ENCODE peak calls at places on chromosomes 13 and 19, in nine cellular contexts. E is fibroblast of lung, L is GM23338, Z is K562, H is astrocyte, M is PC-3, S is IMR-90, R is MM.1S, X is neural progenitor cell. O is an unnamed sample.

GRCh38 chr13:98206946-98207345 is 29.9 kb upstream of the RNF113B start:
- DNase-seq in X (no peak), H (peak), R (no peak), Z (no peak), L (no peak), S (peak), M (no peak), E (peak), O (no peak)

GRCh38 chr19:2338055-2338615 is 9.7 kb downstream of the SPPL2B start:
- DNase-seq in Z (no peak), M (no peak), L (no peak), H (no peak), S (no peak), R (no peak), E (no peak), X (no peak), O (no peak)

GRCh38 chr19:48806518-48806817 is 4.4 kb downstream of the BCAT2 start:
- DNase-seq in R (peak), L (peak), Z (peak), M (no peak), E (no peak), H (peak), X (peak), S (no peak), O (no peak)

GRCh38 chr19:2391118-2391725 is 31.2 kb downstream of the TMPRSS9 start:
- DNase-seq in R (peak), H (peak), S (peak), X (peak), Z (peak), E (peak), M (peak), L (peak), O (peak)

GRCh38 chr13:19781526-19781925 is 1.2 kb downstream of the PSPC1 start:
- DNase-seq in R (no peak), M (peak), L (no peak), H (no peak), S (no peak), E (no peak), Z (no peak), X (no peak), O (no peak)

GRCh38 chr19:43765109-43765876 is 10.5 kb upstream of the SMG9 start:
- DNase-seq in E (peak), L (no peak), H (peak), X (no peak), M (peak), Z (peak), S (peak), R (peak), O (peak)

GRCh38 chr19:10126213-10126639 is 6.5 kb upstream of the EIF3G start:
- DNase-seq in Z (no peak), S (no peak), M (no peak), H (no peak), L (no peak), X (no peak), R (no peak), E (no peak), O (no peak)

GRCh38 chr13:25353344-25353743 is 18.4 kb upstream of the ATP8A2 start:
- DNase-seq in M (no peak), S (no peak), Z (no peak), L (no peak), H (no peak), X (no peak), E (no peak), R (no peak), O (no peak)

GRCh38 chr13:87259479-87260083 is 411.6 kb upstream of the SLITRK5 start:
- DNase-seq in S (no peak), E (no peak), M (peak), R (no peak), Z (no peak), H (no peak), X (peak), L (peak), O (no peak)

GRCh38 chr13:89066868-89067466 is 1395.8 kb downstream of the SLITRK5 start:
- DNase-seq in S (peak), M (peak), R (peak), L (peak), E (peak), X (peak), H (peak), Z (no peak), O (peak)

GRCh38 chr13:95254341-95254740 is 46.9 kb downstream of the ABCC4 start:
- DNase-seq in M (peak), H (peak), L (no peak), Z (no peak), E (peak), S (peak), R (no peak), X (no peak), O (peak)

GRCh38 chr13:40115456-40115855 is 460.0 kb downstream of the COG6 start:
- DNase-seq in X (no peak), Z (no peak), M (no peak), H (no peak), E (no peak), S (no peak), R (no peak), L (no peak), O (no peak)

GRCh38 chr13:100139822-100140221 is 50.9 kb downstream of the PCCA start:
- DNase-seq in X (no peak), M (no peak), R (no peak), L (no peak), H (peak), E (peak), S (peak), Z (no peak), O (peak)

GRCh38 chr19:55488986-55489710 is 912 bp downstream of the SSC5D start:
- DNase-seq in X (no peak), M (no peak), H (no peak), Z (peak), L (no peak), R (no peak), E (peak), S (no peak), O (no peak)

GRCh38 chr13:102903659-102904407 is 58.0 kb downstream of the ERCC5 start:
- DNase-seq in R (no peak), H (no peak), L (peak), M (peak), Z (peak), E (no peak), X (peak), S (peak), O (peak)

GRCh38 chr13:21537105-21537504 is 66.9 kb downstream of the MICU2 start:
- DNase-seq in H (no peak), E (peak), X (no peak), L (no peak), S (peak), M (no peak), R (no peak), Z (no peak), O (no peak)

GRCh38 chr13:45063261-45063870 is 56.9 kb upstream of the GTF2F2 start:
- DNase-seq in M (no peak), H (peak), S (peak), E (peak), L (no peak), Z (no peak), R (no peak), X (no peak), O (peak)

GRCh38 chr13:46103037-46103436 is 1.8 kb downstream of the CPB2 start:
- DNase-seq in Z (no peak), L (no peak), M (no peak), E (no peak), S (no peak), R (no peak), H (no peak), X (no peak), O (no peak)

GRCh38 chr19:15154002-15154612 is 46.7 kb downstream of the NOTCH3 start:
- DNase-seq in Z (peak), S (peak), M (peak), E (peak), H (no peak), L (peak), X (peak), R (peak), O (peak)

GRCh38 chr19:16654151-16654550 is 5.8 kb downstream of the SMIM7 start:
- DNase-seq in H (no peak), S (no peak), E (no peak), Z (peak), R (no peak), X (no peak), L (peak), M (no peak), O (no peak)

GRCh38 chr13:73440296-73440895 is 381.6 kb downstream of the KLF5 start:
- DNase-seq in R (no peak), M (no peak), S (no peak), H (no peak), X (peak), E (no peak), L (peak), Z (no peak), O (peak)

GRCh38 chr19:4052993-4053422 is 13.7 kb downstream of the ZBTB7A start:
- DNase-seq in R (no peak), M (peak), Z (no peak), L (no peak), E (no peak), S (no peak), H (no peak), X (no peak), O (no peak)

GRCh38 chr19:7682175-7682855 is 1.7 kb downstream of the TRAPPC5 start:
- DNase-seq in X (no peak), M (no peak), L (peak), H (no peak), E (no peak), S (no peak), R (no peak), Z (no peak), O (no peak)

GRCh38 chr13:99265162-99265822 is 7.1 kb upstream of the GPR18 start:
- DNase-seq in M (no peak), X (no peak), Z (no peak), R (no peak), S (no peak), L (no peak), H (no peak), E (no peak), O (no peak)

GRCh38 chr19:43555185-43555770 is 20.0 kb downstream of the XRCC1 start:
- DNase-seq in X (peak), S (peak), E (peak), R (peak), M (peak), L (peak), Z (peak), H (peak), O (peak)

GRCh38 chr19:17784201-17785008 is 10.5 kb upstream of the B3GNT3 start:
- DNase-seq in R (peak), L (peak), H (no peak), M (peak), S (peak), X (peak), E (peak), Z (peak), O (peak)

GRCh38 chr19:36041831-36042230 is 9.2 kb upstream of the CLIP3 start:
- DNase-seq in E (peak), H (peak), M (peak), L (peak), R (no peak), X (peak), Z (no peak), S (peak), O (peak)

GRCh38 chr19:45097776-45098520 is 5.0 kb downstream of the PPP1R37 start:
- DNase-seq in M (peak), X (no peak), R (no peak), Z (peak), L (no peak), S (peak), H (peak), E (peak), O (peak)

GRCh38 chr19:55304279-55304978 is 20.6 kb downstream of the BRSK1 start:
- DNase-seq in E (peak), L (peak), R (no peak), H (no peak), S (no peak), X (peak), Z (peak), M (peak), O (peak)

GRCh38 chr13:41122838-41123237 is 9.8 kb downstream of the KBTBD6 start:
- DNase-seq in H (no peak), E (no peak), Z (no peak), S (no peak), R (no peak), L (no peak), M (no peak), X (no peak), O (peak)

GRCh38 chr13:25980255-25980654 is 71.6 kb downstream of the SHISA2 start:
- DNase-seq in S (peak), M (peak), X (peak), Z (no peak), H (no peak), R (no peak), E (peak), L (peak), O (no peak)

GRCh38 chr19:48726573-48726972 is 7.0 kb upstream of the MAMSTR start:
- DNase-seq in E (no peak), L (no peak), Z (no peak), M (no peak), X (no peak), S (no peak), R (no peak), H (no peak), O (no peak)

GRCh38 chr19:29872224-29872731 is 60.5 kb downstream of the CCNE1 start:
- DNase-seq in H (peak), L (peak), M (no peak), X (peak), S (no peak), E (peak), Z (peak), R (no peak), O (no peak)
- TF ChIP-seq CTCF in H (no peak), L (peak), M (no peak), X (peak), S (peak), E (no peak), Z (peak), R (no peak), O (no peak)

DNA sequence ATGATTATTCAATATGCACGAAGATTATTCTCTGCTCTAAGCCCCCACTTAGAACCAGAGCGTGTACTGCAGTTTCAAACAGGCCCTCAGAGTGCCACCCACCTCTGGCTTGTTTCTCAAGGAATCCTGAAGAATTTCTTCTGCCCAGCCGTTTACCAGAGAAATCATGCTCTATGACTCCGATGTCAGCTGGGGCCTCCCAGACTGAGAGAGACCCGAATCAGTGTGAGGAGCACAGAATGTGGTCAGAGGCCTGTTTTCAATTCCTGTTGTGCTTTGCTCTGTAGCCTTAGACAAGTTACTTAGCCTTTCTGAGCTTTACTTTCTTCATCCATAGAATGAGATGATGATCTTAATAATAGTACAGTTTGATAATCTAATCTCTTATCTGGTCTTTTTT is 5.5 kb downstream of the PNMA8C start:
- DNase-seq in E (no peak), S (no peak), H (no peak), M (no peak), R (no peak), L (no peak), Z (no peak), X (no peak), O (no peak)
- H2AFZ ChIP-seq in E (no peak), S (no peak), H (no peak), M (no peak), R (no peak), L (no peak), Z (no peak), X (no peak), O (no peak)

DNA sequence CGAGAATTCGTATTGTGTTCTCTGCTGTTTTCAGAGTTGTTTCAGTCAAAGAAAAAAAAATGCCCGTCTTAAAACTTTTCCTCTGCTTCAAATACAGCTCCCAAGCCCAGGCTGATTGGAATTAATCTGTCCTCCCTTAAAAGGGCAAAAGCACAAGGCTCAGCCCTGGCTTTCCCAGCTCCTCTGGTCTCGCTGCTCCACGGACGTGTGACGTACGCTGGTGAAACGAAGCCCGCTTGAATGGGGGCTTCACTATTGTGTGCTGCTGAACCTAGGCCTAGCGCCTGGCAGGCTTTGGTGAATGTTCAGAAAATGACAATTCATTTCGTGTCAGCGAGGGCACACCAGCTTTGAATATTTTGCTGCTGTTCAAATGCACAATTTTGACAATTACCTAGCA is 654 bp upstream of the ZNF135 start:
- DNase-seq in M (no peak), X (peak), E (no peak), H (no peak), Z (no peak), S (no peak), L (peak), R (no peak), O (no peak)
- H3K4me3 ChIP-seq in M (no peak), X (peak), E (peak), H (peak), Z (no peak), S (no peak), L (peak), R (no peak), O (no peak)

GRCh38 chr19:46431824-46432223 is 3.1 kb upstream of the PNMA8C start:
- DNase-seq in L (peak), S (no peak), Z (peak), R (no peak), E (no peak), H (no peak), X (no peak), M (no peak), O (no peak)
- TF ChIP-seq CTCF in L (peak), S (no peak), Z (peak), R (no peak), E (no peak), H (no peak), X (peak), M (no peak), O (no peak)

DNA sequence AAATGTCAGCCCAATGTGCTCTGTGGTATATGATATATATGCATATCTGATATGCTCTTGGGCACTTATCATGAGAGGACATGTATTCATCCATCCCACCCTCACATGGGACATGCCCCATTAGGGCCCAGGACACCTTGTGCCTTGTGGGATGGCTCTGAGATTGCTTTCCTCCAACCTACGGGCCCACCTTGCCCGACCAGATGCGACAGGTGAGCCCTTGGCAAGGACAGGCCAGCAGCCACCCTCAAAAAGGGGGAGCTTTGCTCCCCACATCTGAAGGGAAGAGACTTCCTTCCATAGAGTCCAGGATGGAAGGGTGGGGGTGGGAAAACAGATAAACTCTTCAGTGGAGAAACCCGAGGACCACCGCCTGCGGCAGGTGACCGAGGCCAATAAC is 58.6 kb downstream of the SLC7A1 start:
- DNase-seq in Z (no peak), S (no peak), R (no peak), L (no peak), M (no peak), X (no peak), E (no peak), H (no peak), O (no peak)
- H2AFZ ChIP-seq in Z (no peak), S (no peak), R (no peak), L (no peak), M (no peak), X (no peak), E (no peak), H (no peak), O (no peak)

DNA sequence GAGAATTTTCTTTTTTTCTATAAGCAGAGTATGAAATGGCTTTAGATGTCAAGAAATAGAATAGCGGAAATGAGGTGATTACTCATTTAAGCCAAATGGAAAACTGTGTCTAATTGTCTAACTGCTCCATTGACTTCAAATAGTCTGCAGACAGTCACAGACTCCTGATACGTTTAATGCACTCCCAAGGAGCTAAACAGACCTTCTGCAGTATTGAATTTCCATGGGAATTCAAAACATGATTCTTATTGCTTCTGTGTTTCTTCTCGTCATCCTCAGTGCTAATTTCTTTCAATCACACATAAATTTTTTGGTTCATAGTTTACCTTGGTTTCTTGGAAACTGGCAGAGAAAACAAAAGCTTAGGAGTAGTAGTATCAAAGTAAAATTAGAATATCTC is 865.2 kb upstream of the SLC10A2 start:
- DNase-seq in L (no peak), E (peak), R (no peak), X (no peak), Z (no peak), H (no peak), M (no peak), S (no peak), O (no peak)
- H3K4me3 ChIP-seq in L (no peak), E (no peak), R (no peak), X (no peak), Z (no peak), H (no peak), M (no peak), S (no peak), O (no peak)

GRCh38 chr19:6313398-6313969 is 19.9 kb downstream of the ACER1 start:
- DNase-seq in M (no peak), E (no peak), Z (peak), L (no peak), R (no peak), H (no peak), S (no peak), X (no peak), O (no peak)

GRCh38 chr19:6312018-6312417 is 21.4 kb downstream of the ACER1 start:
- DNase-seq in L (peak), R (no peak), M (peak), E (no peak), X (no peak), Z (no peak), S (no peak), H (no peak), O (no peak)
- TF ChIP-seq CTCF in L (peak), R (no peak), M (peak), E (no peak), X (peak), Z (peak), S (no peak), H (no peak), O (no peak)

DNA sequence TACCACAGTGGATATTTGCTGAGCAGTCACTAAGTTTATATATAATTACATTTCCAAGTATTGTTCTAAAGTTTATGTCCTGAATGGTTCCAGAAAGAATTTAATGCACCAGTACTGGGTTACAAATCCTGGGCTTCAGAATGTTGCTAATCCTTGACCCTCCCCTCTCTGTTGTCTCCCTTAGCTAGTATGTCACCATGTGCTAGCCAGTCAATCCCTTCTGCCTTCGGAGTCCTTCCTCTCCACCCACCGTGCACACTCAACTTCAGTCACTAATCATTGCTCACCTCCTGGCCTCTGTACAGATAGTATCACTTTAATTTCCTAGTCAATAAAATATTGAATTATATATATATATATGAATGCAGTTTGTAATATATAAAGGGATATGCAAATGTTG is 7.5 kb downstream of the FAM124A start:
- DNase-seq in S (no peak), L (no peak), R (no peak), E (no peak), M (no peak), H (no peak), X (peak), Z (no peak), O (no peak)
- H2AFZ ChIP-seq in S (no peak), L (no peak), R (no peak), E (no peak), M (no peak), H (no peak), X (no peak), Z (no peak), O (no peak)

GRCh38 chr13:113513761-113514160 is 23.2 kb upstream of the DCUN1D2 start:
- DNase-seq in H (no peak), M (no peak), X (no peak), L (no peak), R (no peak), E (no peak), Z (no peak), S (no peak), O (no peak)

GRCh38 chr13:113509989-113510388 is 19.5 kb upstream of the DCUN1D2 start:
- DNase-seq in S (no peak), M (no peak), X (no peak), L (no peak), E (no peak), Z (no peak), H (no peak), R (no peak), O (no peak)

GRCh38 chr13:113508531-113509254 is 18.2 kb upstream of the DCUN1D2 start:
- DNase-seq in X (no peak), Z (no peak), S (no peak), M (no peak), H (no peak), L (no peak), R (no peak), E (no peak), O (no peak)

GRCh38 chr13:113510871-113511270 is 20.4 kb upstream of the DCUN1D2 start:
- DNase-seq in X (no peak), R (no peak), H (no peak), M (no peak), Z (no peak), E (no peak), S (no peak), L (no peak), O (no peak)

GRCh38 chr13:113511361-113511760 is 20.9 kb upstream of the DCUN1D2 start:
- DNase-seq in X (no peak), Z (no peak), E (no peak), S (no peak), R (no peak), H (no peak), L (no peak), M (no peak), O (no peak)
- H3K4me3 ChIP-seq in X (no peak), Z (no peak), E (no peak), S (no peak), R (no peak), H (no peak), L (no peak), M (no peak), O (no peak)

GRCh38 chr19:29988351-29988750 is 46.3 kb downstream of the URI1 start:
- DNase-seq in M (no peak), H (no peak), E (no peak), Z (peak), L (peak), S (no peak), X (peak), R (no peak), O (no peak)
- TF ChIP-seq CTCF in M (no peak), H (no peak), E (no peak), Z (peak), L (peak), S (no peak), X (peak), R (no peak), O (no peak)